ENCODE peak calls at places on chromosomes 12 and 14, in seven cellular contexts. One of them, this sample, is unnamed.
A peak's percentile ranks its signal among the peaks of the same experiment; 100 is the strongest.

GRCh38 chr12:5258498-5258897 is 173.4 kb upstream of the NTF3 start:
- DNase-seq in IMR-90: peak; percentile 86
- DNase-seq in iPS DF 6.9: no peak
- DNase-seq in stimulated activated naive CD8-positive, alpha-beta T cell treated with anti-CD3 and anti-CD28 coated beads, Interleukin-15, Interleukin-2, amounts not matched to agents 100 U/mL and 50 U/mL, for 24 hours: no peak
- DNase-seq in NCI-H460: no peak
- DNase-seq in progenitor cell of endocrine pancreas: no peak
- DNase-seq in aorta: peak; percentile 62
- DNase-seq in this sample: no peak

GRCh38 chr14:96001866-96002510 is 37.2 kb upstream of the C14orf132 start:
- DNase-seq in IMR-90: peak; percentile 8
- DNase-seq in iPS DF 6.9: no peak
- DNase-seq in stimulated activated naive CD8-positive, alpha-beta T cell treated with anti-CD3 and anti-CD28 coated beads, Interleukin-15, Interleukin-2, amounts not matched to agents 100 U/mL and 50 U/mL, for 24 hours: no peak
- DNase-seq in NCI-H460: no peak
- DNase-seq in progenitor cell of endocrine pancreas: no peak
- DNase-seq in aorta: no peak
- DNase-seq in this sample: no peak

GRCh38 chr14:103316723-103317122 is 17.3 kb upstream of the EIF5 start:
- DNase-seq in IMR-90: no peak
- DNase-seq in iPS DF 6.9: no peak
- DNase-seq in stimulated activated naive CD8-positive, alpha-beta T cell treated with anti-CD3 and anti-CD28 coated beads, Interleukin-15, Interleukin-2, amounts not matched to agents 100 U/mL and 50 U/mL, for 24 hours: no peak
- DNase-seq in NCI-H460: no peak
- DNase-seq in progenitor cell of endocrine pancreas: no peak
- DNase-seq in aorta: no peak
- DNase-seq in this sample: no peak

GRCh38 chr12:53729659-53730058 is 2.4 kb upstream of the CALCOCO1 start:
- DNase-seq in IMR-90: no peak
- DNase-seq in iPS DF 6.9: no peak
- DNase-seq in stimulated activated naive CD8-positive, alpha-beta T cell treated with anti-CD3 and anti-CD28 coated beads, Interleukin-15, Interleukin-2, amounts not matched to agents 100 U/mL and 50 U/mL, for 24 hours: no peak
- DNase-seq in NCI-H460: no peak
- DNase-seq in progenitor cell of endocrine pancreas: no peak
- DNase-seq in aorta: no peak
- DNase-seq in this sample: no peak

GRCh38 chr12:95083938-95084337 is 10.5 kb upstream of the NR2C1 start:
- DNase-seq in IMR-90: peak; percentile 89
- DNase-seq in iPS DF 6.9: no peak
- DNase-seq in stimulated activated naive CD8-positive, alpha-beta T cell treated with anti-CD3 and anti-CD28 coated beads, Interleukin-15, Interleukin-2, amounts not matched to agents 100 U/mL and 50 U/mL, for 24 hours: no peak
- DNase-seq in NCI-H460: no peak
- DNase-seq in progenitor cell of endocrine pancreas: no peak
- DNase-seq in aorta: no peak
- DNase-seq in this sample: no peak

GRCh38 chr14:104957146-104958113 is 20.7 kb downstream of the AHNAK2 start:
- DNase-seq in IMR-90: no peak
- DNase-seq in iPS DF 6.9: no peak
- DNase-seq in stimulated activated naive CD8-positive, alpha-beta T cell treated with anti-CD3 and anti-CD28 coated beads, Interleukin-15, Interleukin-2, amounts not matched to agents 100 U/mL and 50 U/mL, for 24 hours: no peak
- DNase-seq in NCI-H460: no peak
- DNase-seq in progenitor cell of endocrine pancreas: no peak
- DNase-seq in aorta: no peak
- DNase-seq in this sample: no peak

GRCh38 chr14:70893842-70894237 is 13.4 kb upstream of the PCNX1 start:
- DNase-seq in IMR-90: no peak
- DNase-seq in iPS DF 6.9: no peak
- DNase-seq in stimulated activated naive CD8-positive, alpha-beta T cell treated with anti-CD3 and anti-CD28 coated beads, Interleukin-15, Interleukin-2, amounts not matched to agents 100 U/mL and 50 U/mL, for 24 hours: no peak
- DNase-seq in NCI-H460: no peak
- DNase-seq in progenitor cell of endocrine pancreas: no peak
- DNase-seq in aorta: no peak
- DNase-seq in this sample: no peak

GRCh38 chr14:96629082-96629481 is 126.9 kb downstream of the PAPOLA start:
- DNase-seq in IMR-90: no peak
- DNase-seq in iPS DF 6.9: no peak
- DNase-seq in stimulated activated naive CD8-positive, alpha-beta T cell treated with anti-CD3 and anti-CD28 coated beads, Interleukin-15, Interleukin-2, amounts not matched to agents 100 U/mL and 50 U/mL, for 24 hours: no peak
- DNase-seq in NCI-H460: no peak
- DNase-seq in progenitor cell of endocrine pancreas: peak; percentile 0
- DNase-seq in aorta: no peak
- DNase-seq in this sample: no peak

GRCh38 chr14:105852378-105853088 is 326.1 kb downstream of the TMEM121 start:
- DNase-seq in IMR-90: no peak
- DNase-seq in iPS DF 6.9: no peak
- DNase-seq in stimulated activated naive CD8-positive, alpha-beta T cell treated with anti-CD3 and anti-CD28 coated beads, Interleukin-15, Interleukin-2, amounts not matched to agents 100 U/mL and 50 U/mL, for 24 hours: no peak
- DNase-seq in NCI-H460: no peak
- DNase-seq in progenitor cell of endocrine pancreas: no peak
- DNase-seq in aorta: no peak
- DNase-seq in this sample: no peak

GRCh38 chr14:52351561-52352491 is 37.7 kb downstream of the PTGER2 start:
- DNase-seq in IMR-90: peak; percentile 41
- DNase-seq in iPS DF 6.9: no peak
- DNase-seq in stimulated activated naive CD8-positive, alpha-beta T cell treated with anti-CD3 and anti-CD28 coated beads, Interleukin-15, Interleukin-2, amounts not matched to agents 100 U/mL and 50 U/mL, for 24 hours: peak; percentile 47
- DNase-seq in NCI-H460: no peak
- DNase-seq in progenitor cell of endocrine pancreas: no peak
- DNase-seq in aorta: no peak
- DNase-seq in this sample: no peak

GRCh38 chr12:52679875-52680274 is 332 bp downstream of the KRT1 start:
- DNase-seq in IMR-90: no peak
- DNase-seq in iPS DF 6.9: no peak
- DNase-seq in stimulated activated naive CD8-positive, alpha-beta T cell treated with anti-CD3 and anti-CD28 coated beads, Interleukin-15, Interleukin-2, amounts not matched to agents 100 U/mL and 50 U/mL, for 24 hours: no peak
- DNase-seq in NCI-H460: no peak
- DNase-seq in progenitor cell of endocrine pancreas: no peak
- DNase-seq in aorta: no peak
- DNase-seq in this sample: no peak

GRCh38 chr14:68373847-68374582 is 418.9 kb downstream of the ZFP36L1 start:
- DNase-seq in IMR-90: no peak
- DNase-seq in iPS DF 6.9: no peak
- DNase-seq in stimulated activated naive CD8-positive, alpha-beta T cell treated with anti-CD3 and anti-CD28 coated beads, Interleukin-15, Interleukin-2, amounts not matched to agents 100 U/mL and 50 U/mL, for 24 hours: no peak
- DNase-seq in NCI-H460: no peak
- DNase-seq in progenitor cell of endocrine pancreas: no peak
- DNase-seq in aorta: no peak
- DNase-seq in this sample: no peak

GRCh38 chr14:58829594-58829993 is 191.8 kb downstream of the DACT1 start:
- DNase-seq in IMR-90: peak; percentile 58
- DNase-seq in iPS DF 6.9: no peak
- DNase-seq in stimulated activated naive CD8-positive, alpha-beta T cell treated with anti-CD3 and anti-CD28 coated beads, Interleukin-15, Interleukin-2, amounts not matched to agents 100 U/mL and 50 U/mL, for 24 hours: no peak
- DNase-seq in NCI-H460: no peak
- DNase-seq in progenitor cell of endocrine pancreas: no peak
- DNase-seq in aorta: no peak
- DNase-seq in this sample: no peak

GRCh38 chr12:7479784-7480183 is 23.8 kb downstream of the CD163 start:
- DNase-seq in IMR-90: no peak
- DNase-seq in iPS DF 6.9: no peak
- DNase-seq in stimulated activated naive CD8-positive, alpha-beta T cell treated with anti-CD3 and anti-CD28 coated beads, Interleukin-15, Interleukin-2, amounts not matched to agents 100 U/mL and 50 U/mL, for 24 hours: no peak
- DNase-seq in NCI-H460: no peak
- DNase-seq in progenitor cell of endocrine pancreas: no peak
- DNase-seq in aorta: no peak
- DNase-seq in this sample: no peak

GRCh38 chr12:122491991-122492390 is 8.7 kb downstream of the ZCCHC8 start:
- DNase-seq in IMR-90: peak; percentile 70
- DNase-seq in iPS DF 6.9: no peak
- DNase-seq in stimulated activated naive CD8-positive, alpha-beta T cell treated with anti-CD3 and anti-CD28 coated beads, Interleukin-15, Interleukin-2, amounts not matched to agents 100 U/mL and 50 U/mL, for 24 hours: no peak
- DNase-seq in NCI-H460: no peak
- DNase-seq in progenitor cell of endocrine pancreas: no peak
- DNase-seq in aorta: no peak
- DNase-seq in this sample: no peak

GRCh38 chr12:51717325-51717925 is 126.4 kb downstream of the SCN8A start:
- DNase-seq in IMR-90: no peak
- DNase-seq in iPS DF 6.9: no peak
- DNase-seq in stimulated activated naive CD8-positive, alpha-beta T cell treated with anti-CD3 and anti-CD28 coated beads, Interleukin-15, Interleukin-2, amounts not matched to agents 100 U/mL and 50 U/mL, for 24 hours: no peak
- DNase-seq in NCI-H460: no peak
- DNase-seq in progenitor cell of endocrine pancreas: no peak
- DNase-seq in aorta: no peak
- DNase-seq in this sample: no peak

GRCh38 chr12:111673503-111673902 is 12.3 kb downstream of the BRAP start:
- DNase-seq in IMR-90: peak; percentile 31
- DNase-seq in iPS DF 6.9: no peak
- DNase-seq in stimulated activated naive CD8-positive, alpha-beta T cell treated with anti-CD3 and anti-CD28 coated beads, Interleukin-15, Interleukin-2, amounts not matched to agents 100 U/mL and 50 U/mL, for 24 hours: no peak
- DNase-seq in NCI-H460: peak; percentile 31
- DNase-seq in progenitor cell of endocrine pancreas: no peak
- DNase-seq in aorta: no peak
- DNase-seq in this sample: no peak

GRCh38 chr12:11779286-11779685 is 129.8 kb downstream of the ETV6 start:
- DNase-seq in IMR-90: peak; percentile 78
- DNase-seq in iPS DF 6.9: no peak
- DNase-seq in stimulated activated naive CD8-positive, alpha-beta T cell treated with anti-CD3 and anti-CD28 coated beads, Interleukin-15, Interleukin-2, amounts not matched to agents 100 U/mL and 50 U/mL, for 24 hours: no peak
- DNase-seq in NCI-H460: no peak
- DNase-seq in progenitor cell of endocrine pancreas: no peak
- DNase-seq in aorta: no peak
- DNase-seq in this sample: no peak

GRCh38 chr14:23776296-23776695 is 140.1 kb downstream of the DHRS2 start:
- DNase-seq in IMR-90: no peak
- DNase-seq in iPS DF 6.9: no peak
- DNase-seq in stimulated activated naive CD8-positive, alpha-beta T cell treated with anti-CD3 and anti-CD28 coated beads, Interleukin-15, Interleukin-2, amounts not matched to agents 100 U/mL and 50 U/mL, for 24 hours: no peak
- DNase-seq in NCI-H460: no peak
- DNase-seq in progenitor cell of endocrine pancreas: no peak
- DNase-seq in aorta: no peak
- DNase-seq in this sample: no peak

This sample was measured in stimulated activated CD4-positive, alpha-beta T cell treated with anti-CD3 and anti-CD28 coated beads, Interleukin-12 subunit alpha, Interleukin-12 subunit beta, amount 100 ng/mL, for 48 hours.